ENCODE peak calls at places on chromosomes 11 and 22, in ten cellular contexts. B, G, A, Y, N, C, T, V, W and D are unnamed samples.

GRCh38 chr11:356610-357009 is 12.7 kb upstream of the B4GALNT4 start:
- DNase-seq in Y (no peak), G (no peak), B (no peak), V (no peak), C (no peak), T (no peak), N (no peak), W (no peak), A (no peak), D (no peak)

GRCh38 chr11:130774703-130775102 is 141.6 kb downstream of the SNX19 start:
- DNase-seq in A (no peak), W (peak), T (no peak), B (no peak), V (no peak), N (no peak), Y (no peak), G (no peak), C (no peak), D (no peak)

GRCh38 chr11:133331031-133331430 is 201.3 kb downstream of the OPCML start:
- DNase-seq in V (no peak), G (no peak), C (no peak), N (no peak), T (no peak), B (no peak), A (no peak), W (no peak), Y (no peak), D (no peak)

GRCh38 chr22:44256860-44257560 is 55.7 kb downstream of the SHISAL1 start:
- DNase-seq in W (peak), V (no peak), Y (no peak), G (no peak), B (peak), T (no peak), N (peak), C (no peak), A (no peak), D (no peak)

GRCh38 chr11:43632171-43632570 is 48.4 kb upstream of the HSD17B12 start:
- DNase-seq in T (no peak), G (no peak), W (no peak), B (no peak), A (no peak), N (no peak), C (no peak), V (no peak), Y (no peak), D (no peak)

GRCh38 chr11:14308114-14308896 is 50.7 kb downstream of the RRAS2 start:
- DNase-seq in N (no peak), W (no peak), Y (peak), A (no peak), G (no peak), B (no peak), C (peak), T (peak), V (peak), D (no peak)

GRCh38 chr11:33375688-33376311 is 118.6 kb downstream of the HIPK3 start:
- DNase-seq in V (peak), W (peak), G (no peak), A (no peak), C (no peak), B (peak), Y (no peak), T (peak), N (no peak), D (no peak)

GRCh38 chr22:19874307-19875060 is 19.8 kb upstream of the GNB1L start:
- DNase-seq in T (no peak), W (no peak), B (peak), A (peak), N (peak), C (no peak), G (no peak), V (peak), Y (no peak), D (peak)

GRCh38 chr11:1970956-1971355 is 23.8 kb downstream of the MRPL23 start:
- DNase-seq in V (no peak), N (peak), Y (no peak), G (no peak), T (no peak), W (peak), A (no peak), B (no peak), C (no peak), D (peak)

GRCh38 chr11:83306385-83307080 is 20.4 kb upstream of the CCDC90B start:
- DNase-seq in W (no peak), A (no peak), C (no peak), B (no peak), V (no peak), Y (no peak), N (no peak), T (no peak), G (no peak), D (no peak)

GRCh38 chr11:65113839-65114238 is 2.2 kb downstream of the TM7SF2 start:
- DNase-seq in B (no peak), C (no peak), N (no peak), Y (no peak), A (no peak), V (no peak), T (no peak), G (no peak), W (no peak), D (no peak)

GRCh38 chr11:66126808-66127555 is 56.9 kb downstream of the PACS1 start:
- DNase-seq in Y (peak), V (peak), G (peak), N (no peak), A (peak), B (peak), W (no peak), C (no peak), T (no peak), D (peak)

GRCh38 chr11:46367244-46367915 is 14.1 kb upstream of the MDK start:
- DNase-seq in T (no peak), B (peak), Y (no peak), A (peak), N (no peak), V (peak), C (no peak), W (peak), G (no peak), D (peak)

GRCh38 chr11:46480909-46481308 is 89.3 kb upstream of the CHRM4 start:
- DNase-seq in Y (no peak), G (no peak), V (no peak), N (no peak), W (no peak), T (no peak), B (no peak), C (no peak), A (no peak), D (no peak)

GRCh38 chr22:26197427-26197826 is 28.2 kb downstream of the SEZ6L start:
- DNase-seq in N (no peak), W (no peak), T (no peak), C (no peak), A (no peak), V (no peak), B (no peak), Y (no peak), G (no peak), D (no peak)

GRCh38 chr11:27234043-27234668 is 128.9 kb downstream of the CCDC34 start:
- DNase-seq in G (no peak), Y (peak), T (peak), N (no peak), A (no peak), C (peak), V (peak), B (no peak), W (no peak), D (no peak)

GRCh38 chr11:59144579-59145345 is 2.1 kb downstream of the FAM111A start:
- DNase-seq in N (peak), B (peak), W (peak), A (peak), V (peak), C (peak), T (peak), Y (peak), G (peak), D (peak)

GRCh38 chr11:126746443-126746842 is 254.1 kb downstream of the KIRREL3 start:
- DNase-seq in T (no peak), G (no peak), V (no peak), C (no peak), A (no peak), Y (no peak), B (no peak), W (no peak), N (no peak), D (no peak)

GRCh38 chr11:20634044-20634443 is 34.6 kb downstream of the SLC6A5 start:
- DNase-seq in C (no peak), Y (no peak), B (peak), W (no peak), N (no peak), A (no peak), V (no peak), G (no peak), T (no peak), D (no peak)

GRCh38 chr11:122189259-122189658 is 73.2 kb upstream of the BLID start:
- DNase-seq in C (peak), A (no peak), G (no peak), B (no peak), V (no peak), N (no peak), Y (peak), T (peak), W (no peak), D (no peak)

GRCh38 chr22:18968011-18968749 is 32.1 kb upstream of the PRODH start:
- DNase-seq in T (no peak), A (no peak), W (no peak), G (no peak), C (no peak), B (peak), N (peak), Y (peak), V (peak), D (peak)

GRCh38 chr11:105046898-105047579 is 1.9 kb upstream of the CARD16 start:
- DNase-seq in B (no peak), G (no peak), A (peak), T (peak), C (peak), N (peak), Y (peak), V (no peak), W (no peak), D (no peak)

GRCh38 chr22:45229181-45229580 is 11.5 kb downstream of the KIAA0930 start:
- DNase-seq in N (no peak), T (no peak), V (no peak), W (no peak), G (no peak), C (no peak), B (peak), Y (no peak), A (no peak), D (no peak)

GRCh38 chr22:43127166-43127908 is 15.9 kb downstream of the MCAT start:
- DNase-seq in N (no peak), G (no peak), Y (no peak), W (no peak), V (no peak), B (no peak), C (no peak), T (no peak), A (no peak), D (no peak)

GRCh38 chr11:35063453-35063852 is 75.5 kb upstream of the CD44 start:
- DNase-seq in A (no peak), T (no peak), G (no peak), V (no peak), C (no peak), Y (no peak), B (no peak), W (no peak), N (no peak), D (no peak)

GRCh38 chr22:23283591-23284503 is 103.5 kb downstream of the BCR start:
- DNase-seq in C (no peak), B (no peak), W (no peak), Y (no peak), N (no peak), A (no peak), T (no peak), V (no peak), G (no peak), D (no peak)

GRCh38 chr22:20509344-20510047 is 2.1 kb downstream of the MED15 start:
- DNase-seq in A (peak), W (no peak), N (peak), Y (peak), V (peak), B (no peak), G (peak), C (peak), T (peak), D (peak)

GRCh38 chr11:45097721-45098493 is 48.5 kb upstream of the PRDM11 start:
- DNase-seq in V (peak), A (peak), C (peak), G (peak), Y (peak), T (no peak), N (no peak), B (peak), W (peak), D (no peak)

GRCh38 chr22:45337536-45337935 is 27.8 kb downstream of the FAM118A start:
- DNase-seq in C (no peak), G (no peak), Y (no peak), A (no peak), N (no peak), B (no peak), T (no peak), W (no peak), V (no peak), D (no peak)

GRCh38 chr11:11580831-11581492 is 40.8 kb downstream of the GALNT18 start:
- DNase-seq in V (no peak), N (no peak), W (peak), G (no peak), T (no peak), C (no peak), B (peak), Y (no peak), A (peak), D (no peak)

GRCh38 chr11:75384438-75385080 is 14.8 kb upstream of the RPS3 start:
- DNase-seq in V (peak), C (peak), T (peak), B (peak), W (peak), N (peak), Y (peak), A (peak), G (no peak), D (peak)

GRCh38 chr11:125933030-125933813 is 12.6 kb upstream of the VSIG10L2 start:
- DNase-seq in Y (no peak), V (no peak), G (no peak), W (peak), B (no peak), C (no peak), T (no peak), A (no peak), N (peak), D (no peak)

GRCh38 chr22:27474711-27475547 is 326.6 kb downstream of the MN1 start:
- DNase-seq in B (peak), V (no peak), C (peak), Y (peak), W (peak), A (peak), G (no peak), N (no peak), T (peak), D (no peak)

GRCh38 chr11:19576054-19576453 is 136.6 kb upstream of the NAV2 start:
- DNase-seq in C (no peak), A (no peak), W (no peak), V (no peak), G (no peak), N (no peak), B (no peak), Y (no peak), T (no peak), D (no peak)

GRCh38 chr11:126355926-126356897 is 726 bp downstream of the ST3GAL4 start:
- DNase-seq in G (no peak), C (no peak), B (no peak), A (no peak), V (peak), Y (no peak), N (peak), T (no peak), W (peak), D (peak)

GRCh38 chr11:46352063-46352841 is 5.0 kb downstream of the DGKZ start:
- DNase-seq in V (peak), A (no peak), W (no peak), C (no peak), T (no peak), B (peak), N (no peak), G (no peak), Y (no peak), D (peak)

GRCh38 chr11:58057481-58057880 is 26.7 kb downstream of the OR6Q1 start:
- DNase-seq in V (no peak), W (no peak), N (no peak), B (no peak), T (no peak), A (no peak), C (no peak), G (no peak), Y (no peak), D (no peak)

GRCh38 chr11:120432056-120433018 is 79.2 kb upstream of the GRIK4 start:
- DNase-seq in W (no peak), A (peak), Y (peak), G (peak), C (peak), N (no peak), B (no peak), T (peak), V (no peak), D (no peak)

GRCh38 chr11:87150936-87151335 is 113.2 kb downstream of the TMEM135 start:
- DNase-seq in W (no peak), Y (no peak), A (no peak), T (no peak), G (no peak), N (no peak), V (no peak), B (no peak), C (no peak), D (no peak)

GRCh38 chr11:119000906-119001305 is 3.0 kb downstream of the CENATAC start:
- DNase-seq in G (no peak), B (no peak), N (no peak), A (no peak), V (no peak), T (no peak), C (no peak), W (no peak), Y (no peak), D (no peak)

GRCh38 chr11:118997627-118998387 is at the start of gene CENATAC:
- DNase-seq in W (peak), N (peak), Y (peak), G (peak), C (peak), V (peak), A (peak), B (peak), T (peak), D (peak)

GRCh38 chr11:118998822-118999221 is 884 bp downstream of the CENATAC start:
- DNase-seq in T (peak), V (no peak), G (no peak), A (no peak), W (no peak), B (peak), C (peak), N (no peak), Y (peak), D (no peak)

GRCh38 chr11:118998388-118998717 is 415 bp downstream of the CENATAC start:
- DNase-seq in V (no peak), N (no peak), C (no peak), W (no peak), B (peak), G (no peak), T (no peak), A (no peak), Y (no peak), D (no peak)

GRCh38 chr11:118996926-118997626 is 862 bp upstream of the CENATAC start:
- DNase-seq in V (no peak), B (peak), G (no peak), W (no peak), C (no peak), A (no peak), T (peak), N (no peak), Y (no peak), D (no peak)
- TF ChIP-seq CTCF in V (peak), B (peak), G (peak), W (peak), C (peak), A (no peak), T (no peak), N (peak), Y (peak), D (peak)

GRCh38 chr22:28604961-28605360 is 74.7 kb downstream of the TTC28 start:
- DNase-seq in Y (no peak), T (no peak), W (no peak), G (no peak), B (no peak), A (no peak), V (no peak), C (peak), N (no peak), D (no peak)

GRCh38 chr22:28597665-28598064 is 82.0 kb downstream of the TTC28 start:
- DNase-seq in C (no peak), A (no peak), Y (no peak), B (no peak), G (no peak), W (no peak), V (no peak), N (no peak), T (no peak), D (no peak)

GRCh38 chr22:28601915-28602314 is 77.7 kb downstream of the TTC28 start:
- DNase-seq in Y (no peak), T (no peak), B (no peak), W (no peak), G (no peak), V (no peak), C (no peak), A (no peak), N (no peak), D (no peak)

GRCh38 chr22:28599693-28600092 is 79.9 kb downstream of the TTC28 start:
- DNase-seq in G (no peak), W (no peak), N (no peak), C (no peak), T (no peak), A (no peak), Y (no peak), B (no peak), V (no peak), D (no peak)

DNA sequence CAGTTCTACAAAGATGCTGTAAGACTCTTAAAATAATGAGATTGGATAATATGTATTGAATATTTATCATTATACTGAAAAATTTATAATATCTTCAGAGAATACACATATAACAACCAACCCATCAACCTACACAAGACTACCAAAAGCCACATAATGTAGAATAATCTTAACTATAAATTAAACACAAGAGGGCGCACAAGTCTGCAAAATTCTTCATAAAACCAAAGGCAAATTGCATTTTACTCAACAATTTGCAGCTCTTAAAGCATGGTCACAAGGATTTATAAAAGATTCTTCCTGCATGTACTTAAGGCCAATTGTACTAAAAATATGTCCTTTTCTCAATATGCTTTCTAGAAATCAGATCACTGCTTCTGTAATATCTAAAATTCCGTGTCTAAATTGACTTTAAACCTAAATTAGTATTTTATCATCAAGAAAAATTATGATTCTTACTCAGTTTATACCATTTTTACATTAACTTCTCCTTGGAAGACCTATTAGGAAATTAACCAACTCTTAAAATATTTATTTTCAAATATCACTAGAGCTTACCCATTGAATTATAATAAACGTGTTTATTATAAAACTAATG is 79.0 kb downstream of the TTC28 start:
- DNase-seq in B (no peak), W (no peak), C (peak), A (no peak), T (peak), G (no peak), V (peak), Y (peak), N (no peak), D (no peak)
- TF ChIP-seq CTCF in B (peak), W (peak), C (no peak), A (peak), T (peak), G (peak), V (peak), Y (peak), N (peak), D (peak)

GRCh38 chr11:71442880-71443279 is 5.3 kb downstream of the DHCR7 start:
- DNase-seq in C (no peak), V (no peak), T (no peak), N (peak), Y (no peak), W (no peak), A (no peak), B (no peak), G (no peak), D (no peak)
- TF ChIP-seq CTCF in C (no peak), V (no peak), T (no peak), N (no peak), Y (no peak), W (no peak), A (no peak), B (no peak), G (no peak), D (no peak)

DNA sequence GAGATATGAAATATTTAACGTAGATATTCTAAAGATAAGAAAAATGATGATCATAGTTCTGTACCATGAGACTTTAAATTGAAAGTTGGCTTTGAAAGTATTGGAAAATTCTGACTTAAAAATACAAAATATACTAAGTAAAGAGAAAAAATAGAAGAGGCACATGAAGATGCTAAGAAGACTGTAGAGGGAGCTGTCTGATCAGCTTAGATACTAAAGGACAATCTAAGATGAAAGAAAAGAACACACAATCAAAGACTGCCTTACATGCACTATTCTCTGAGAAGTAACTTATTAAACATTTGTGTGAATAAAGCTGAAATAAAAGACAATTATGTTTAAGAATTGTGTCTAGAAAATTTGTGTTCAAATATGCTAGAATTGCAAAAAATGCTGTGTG is 55.1 kb downstream of the RBMXL2 start:
- DNase-seq in Y (no peak), N (no peak), T (no peak), B (no peak), W (no peak), G (no peak), C (peak), V (peak), A (no peak), D (no peak)
- TF ChIP-seq CTCF in Y (peak), N (no peak), T (peak), B (peak), W (peak), G (no peak), C (no peak), V (peak), A (no peak), D (no peak)